ENCODE peak calls at places on chromosomes 1 and 21, in seven cellular contexts. C is GM20000, Z is mesothelial cell of epicardium, X is bronchial epithelial cell, U is HCT116, G is mammary epithelial cell, J is uterus. Q is an unnamed sample.

GRCh38 chr1:86151427-86151826 is 5.1 kb downstream of the COL24A1 start:
- DNase-seq in C (no peak), Z (no peak), X (peak; percentile 66), U (no peak), G (no peak), J (no peak), Q (no peak)

GRCh38 chr1:183331095-183331742 is 87.0 kb downstream of the NMNAT2 start:
- DNase-seq in C (no peak), Z (peak; percentile 66), X (no peak), U (no peak), G (no peak), J (no peak), Q (no peak)

GRCh38 chr1:115547661-115548060 is 94.1 kb upstream of the VANGL1 start:
- DNase-seq in C (no peak), Z (no peak), X (no peak), U (no peak), G (no peak), J (no peak), Q (no peak)

GRCh38 chr1:179025975-179026812 is 500 bp downstream of the FAM20B start:
- DNase-seq in C (peak; percentile 88), Z (peak; percentile 64), X (peak; percentile 31), U (peak; percentile 39), G (peak; percentile 53), J (peak; percentile 61), Q (peak; percentile 80)

GRCh38 chr1:185238447-185238846 is 78.6 kb downstream of the IVNS1ABP start:
- DNase-seq in C (no peak), Z (no peak), X (peak; percentile 31), U (peak; percentile 7), G (no peak), J (no peak), Q (no peak)

GRCh38 chr1:5514519-5515183 is 477.6 kb downstream of the NPHP4 start:
- DNase-seq in C (peak; percentile 81), Z (peak; percentile 91), X (peak; percentile 22), U (peak; percentile 16), G (peak; percentile 6), J (peak; percentile 43), Q (no peak)

GRCh38 chr1:232037774-232038388 is 411.3 kb downstream of the DISC1 start:
- DNase-seq in C (no peak), Z (no peak), X (no peak), U (no peak), G (no peak), J (no peak), Q (no peak)

GRCh38 chr1:116553386-116554115 is 17.3 kb downstream of the CD58 start:
- DNase-seq in C (no peak), Z (no peak), X (peak; percentile 90), U (peak; percentile 33), G (peak; percentile 83), J (no peak), Q (no peak)

GRCh38 chr1:238129677-238130076 is 239.0 kb upstream of the ZP4 start:
- DNase-seq in C (no peak), Z (no peak), X (no peak), U (no peak), G (no peak), J (no peak), Q (no peak)

GRCh38 chr21:31265293-31265692 is 78.8 kb downstream of the TIAM1 start:
- DNase-seq in C (no peak), Z (no peak), X (no peak), U (no peak), G (no peak), J (peak; percentile 22), Q (no peak)

GRCh38 chr1:159783724-159784123 is 3.0 kb downstream of the DUSP23 start:
- DNase-seq in C (no peak), Z (no peak), X (no peak), U (no peak), G (no peak), J (no peak), Q (no peak)

GRCh38 chr1:91948501-91949355 is 473 bp upstream of the BRDT start:
- DNase-seq in C (no peak), Z (no peak), X (no peak), U (no peak), G (no peak), J (no peak), Q (no peak)

GRCh38 chr1:99503276-99503747 is 142.6 kb upstream of the PALMD start:
- DNase-seq in C (no peak), Z (no peak), X (peak; percentile 2), U (no peak), G (peak; percentile 77), J (no peak), Q (no peak)

GRCh38 chr1:223487514-223488259 is 94.5 kb downstream of the CCDC185 start:
- DNase-seq in C (no peak), Z (no peak), X (no peak), U (no peak), G (no peak), J (no peak), Q (no peak)

GRCh38 chr1:159916240-159917051 is 8.9 kb downstream of the TAGLN2 start:
- DNase-seq in C (no peak), Z (no peak), X (peak; percentile 91), U (no peak), G (peak; percentile 43), J (no peak), Q (no peak)

GRCh38 chr1:12314328-12314903 is 84.6 kb downstream of the VPS13D start:
- DNase-seq in C (peak; percentile 24), Z (no peak), X (peak; percentile 10), U (no peak), G (no peak), J (no peak), Q (no peak)
- TF ChIP-seq CTCF in C (no peak), Z (peak; percentile 65), X (no peak), U (peak; percentile 25), G (peak; percentile 21), J (peak; percentile 46), Q (no peak)

GRCh38 chr1:14296795-14297194 is 301.7 kb upstream of the KAZN start:
- DNase-seq in C (no peak), Z (no peak), X (no peak), U (no peak), G (no peak), J (no peak), Q (no peak)

GRCh38 chr1:14292533-14292932 is 306.0 kb upstream of the KAZN start:
- DNase-seq in C (no peak), Z (no peak), X (no peak), U (no peak), G (no peak), J (no peak), Q (no peak)

GRCh38 chr1:14294006-14294405 is 304.5 kb upstream of the KAZN start:
- DNase-seq in C (no peak), Z (no peak), X (no peak), U (no peak), G (no peak), J (no peak), Q (no peak)

GRCh38 chr1:14297356-14297755 is 301.1 kb upstream of the KAZN start:
- DNase-seq in C (no peak), Z (no peak), X (no peak), U (no peak), G (no peak), J (no peak), Q (no peak)

DNA sequence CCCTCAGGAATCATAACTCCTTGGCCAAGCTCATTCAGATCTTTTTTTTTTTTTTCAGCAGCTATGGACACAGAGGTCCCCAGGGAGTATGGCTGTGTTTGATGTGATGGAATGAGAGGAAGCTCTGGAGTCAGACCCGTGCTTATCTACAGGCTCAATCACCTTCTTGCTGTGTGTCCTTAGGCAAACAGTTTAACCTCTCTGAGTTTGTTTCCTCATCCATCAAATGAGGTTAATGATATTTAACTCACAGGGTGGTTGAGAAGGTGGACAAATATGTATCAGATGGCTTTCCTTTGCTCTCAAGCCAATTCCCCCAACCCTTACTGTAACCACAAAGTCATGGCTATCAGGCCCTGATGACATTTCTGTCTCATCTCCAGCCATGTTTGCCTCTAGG is 303.6 kb upstream of the KAZN start:
- DNase-seq in C (no peak), Z (no peak), X (no peak), U (no peak), G (no peak), J (no peak), Q (no peak)
- TF ChIP-seq CTCF in C (no peak), Z (no peak), X (no peak), U (no peak), G (no peak), J (no peak), Q (no peak)

GRCh38 chr1:26536081-26536480 is 6.5 kb downstream of the RPS6KA1 start:
- DNase-seq in C (no peak), Z (no peak), X (no peak), U (no peak), G (no peak), J (no peak), Q (no peak)

GRCh38 chr1:26538480-26539412 is 9.2 kb downstream of the RPS6KA1 start:
- DNase-seq in C (peak; percentile 67), Z (no peak), X (peak; percentile 26), U (peak; percentile 41), G (peak; percentile 42), J (no peak), Q (peak; percentile 69)

GRCh38 chr1:26539722-26540121 is 10.2 kb downstream of the RPS6KA1 start:
- DNase-seq in C (no peak), Z (no peak), X (no peak), U (no peak), G (no peak), J (no peak), Q (peak; percentile 69)

GRCh38 chr1:26536521-26536920 is 7.0 kb downstream of the RPS6KA1 start:
- DNase-seq in C (no peak), Z (no peak), X (no peak), U (no peak), G (no peak), J (no peak), Q (no peak)

DNA sequence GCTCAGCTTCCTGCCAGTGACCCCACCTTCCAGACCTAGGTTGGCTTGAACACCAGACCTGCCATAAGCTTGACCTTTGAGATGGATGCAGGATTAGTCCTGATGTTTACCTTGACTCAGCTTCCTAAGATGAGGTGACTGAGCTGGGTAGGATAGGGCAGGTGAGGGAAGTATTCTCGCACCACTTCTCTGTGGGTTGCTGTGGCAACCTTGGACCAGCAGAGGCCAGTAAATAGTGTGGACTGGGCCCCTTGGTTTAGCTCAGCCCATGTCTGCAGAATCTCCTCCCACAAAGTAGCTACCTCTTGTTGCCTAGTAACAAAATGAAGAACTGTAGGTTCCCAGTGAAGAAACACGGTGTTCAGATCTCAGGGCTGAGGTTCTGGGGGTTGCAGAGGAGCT is 8.4 kb downstream of the RPS6KA1 start:
- DNase-seq in C (peak; percentile 70), Z (no peak), X (peak; percentile 89), U (no peak), G (peak; percentile 59), J (no peak), Q (no peak)
- TF ChIP-seq CTCF in C (peak; percentile 10), Z (no peak), X (peak; percentile 47), U (peak; percentile 12), G (peak; percentile 10), J (no peak), Q (no peak)

DNA sequence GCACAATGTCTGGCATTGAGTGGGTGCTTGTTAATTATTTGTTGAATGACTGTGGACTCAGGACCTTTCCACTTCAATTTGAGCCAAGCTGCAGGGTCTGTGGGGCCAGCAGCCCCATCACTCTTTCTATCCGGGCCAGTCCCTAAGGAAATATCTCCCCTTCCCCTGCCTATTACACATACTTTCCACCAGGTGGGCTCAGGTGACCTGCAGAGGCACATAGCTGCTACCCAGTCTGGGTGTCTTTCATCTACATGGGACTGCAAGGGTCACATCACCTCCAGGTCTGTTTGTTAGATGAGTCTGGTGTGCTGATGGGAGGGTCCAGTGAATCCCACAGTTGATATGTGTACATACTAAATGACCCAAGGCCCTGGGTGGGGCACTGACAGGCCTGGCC is 59.6 kb upstream of the KDM4A start:
- DNase-seq in C (no peak), Z (no peak), X (no peak), U (no peak), G (no peak), J (no peak), Q (no peak)
- TF ChIP-seq CTCF in C (no peak), Z (peak; percentile 52), X (peak; percentile 26), U (peak; percentile 57), G (peak; percentile 38), J (no peak), Q (no peak)